ENCODE peak calls at places on chromosomes 1 and 21, in eight cellular contexts. V, C, K, F, B, O, X and T are unnamed samples.
A peak's percentile ranks its signal among the peaks of the same experiment; 100 is the strongest.

GRCh38 chr1:171055966-171056643 is 34.6 kb upstream of the FMO3 start:
- DNase-seq in V (no peak), C (no peak), K (no peak), F (no peak), B (peak; percentile 36), O (no peak), X (no peak), T (no peak)

GRCh38 chr1:161735837-161736236 is 13.7 kb upstream of the DUSP12 start:
- DNase-seq in V (no peak), C (no peak), K (no peak), F (no peak), B (no peak), O (no peak), X (no peak), T (no peak)

GRCh38 chr1:244077473-244078220 is 26.6 kb downstream of the ZBTB18 start:
- DNase-seq in V (no peak), C (no peak), K (no peak), F (no peak), B (no peak), O (no peak), X (no peak), T (no peak)

GRCh38 chr1:155247667-155248563 is 7.4 kb downstream of the ENTREP3 start:
- DNase-seq in V (no peak), C (no peak), K (no peak), F (no peak), B (no peak), O (no peak), X (no peak), T (no peak)

GRCh38 chr1:21909787-21910503 is 27.2 kb downstream of the HSPG2 start:
- DNase-seq in V (peak; percentile 60), C (peak; percentile 72), K (no peak), F (no peak), B (peak; percentile 78), O (peak; percentile 35), X (no peak), T (no peak)

GRCh38 chr21:41861255-41861654 is 17.9 kb downstream of the PRDM15 start:
- DNase-seq in V (no peak), C (no peak), K (no peak), F (no peak), B (no peak), O (no peak), X (no peak), T (no peak)

GRCh38 chr1:147493349-147493748 is 48.0 kb upstream of the BCL9 start:
- DNase-seq in V (no peak), C (no peak), K (no peak), F (no peak), B (no peak), O (no peak), X (no peak), T (no peak)

GRCh38 chr1:54499097-54500029 is 48.7 kb upstream of the ACOT11 start:
- DNase-seq in V (no peak), C (peak; percentile 76), K (no peak), F (no peak), B (peak; percentile 65), O (no peak), X (no peak), T (peak; percentile 31)

GRCh38 chr1:2587071-2587859 is 688 bp downstream of the PRXL2B start:
- DNase-seq in V (no peak), C (peak; percentile 51), K (no peak), F (no peak), B (no peak), O (no peak), X (no peak), T (peak; percentile 54)

GRCh38 chr1:229383961-229384360 is 41.1 kb upstream of the CCSAP start:
- DNase-seq in V (no peak), C (no peak), K (no peak), F (no peak), B (no peak), O (no peak), X (no peak), T (no peak)

GRCh38 chr1:56986397-56986796 is 20.6 kb upstream of the C8B start:
- DNase-seq in V (no peak), C (no peak), K (no peak), F (no peak), B (no peak), O (no peak), X (no peak), T (no peak)

GRCh38 chr1:21175670-21176581 is 771 bp downstream of the EIF4G3 start:
- DNase-seq in V (no peak), C (peak; percentile 60), K (no peak), F (no peak), B (peak; percentile 51), O (peak; percentile 46), X (no peak), T (no peak)

GRCh38 chr1:27634166-27634981 is 611 bp downstream of the FGR start:
- DNase-seq in V (no peak), C (peak; percentile 26), K (no peak), F (no peak), B (peak; percentile 52), O (no peak), X (no peak), T (no peak)

GRCh38 chr1:231656741-231657140 is 30.2 kb downstream of the DISC1 start:
- DNase-seq in V (no peak), C (no peak), K (no peak), F (no peak), B (no peak), O (no peak), X (no peak), T (no peak)

GRCh38 chr1:156118175-156118868 is 3.8 kb downstream of the LMNA start:
- DNase-seq in V (no peak), C (no peak), K (no peak), F (no peak), B (peak; percentile 64), O (no peak), X (no peak), T (peak; percentile 72)

GRCh38 chr21:42199488-42200463 is 19.2 kb upstream of the ABCG1 start:
- DNase-seq in V (peak; percentile 31), C (no peak), K (peak; percentile 20), F (peak; percentile 3), B (peak; percentile 72), O (no peak), X (no peak), T (no peak)

GRCh38 chr1:27864264-27864895 is 8.0 kb upstream of the THEMIS2 start:
- DNase-seq in V (no peak), C (no peak), K (no peak), F (no peak), B (peak; percentile 16), O (no peak), X (no peak), T (peak; percentile 64)

GRCh38 chr1:150574260-150575071 is 4.9 kb downstream of the MCL1 start:
- DNase-seq in V (no peak), C (no peak), K (no peak), F (no peak), B (no peak), O (no peak), X (no peak), T (no peak)

GRCh38 chr1:109252893-109253802 is 3.8 kb downstream of the CELSR2 start:
- DNase-seq in V (peak; percentile 18), C (no peak), K (no peak), F (no peak), B (no peak), O (no peak), X (no peak), T (no peak)

GRCh38 chr1:45215485-45216199 is 9.2 kb upstream of the ZSWIM5 start:
- DNase-seq in V (no peak), C (no peak), K (no peak), F (no peak), B (no peak), O (no peak), X (no peak), T (no peak)

GRCh38 chr1:85467929-85468540 is 3.1 kb upstream of the DDAH1 start:
- DNase-seq in V (no peak), C (no peak), K (no peak), F (no peak), B (peak; percentile 53), O (no peak), X (no peak), T (no peak)

GRCh38 chr21:15730484-15731242 is 881 bp downstream of the USP25 start:
- DNase-seq in V (no peak), C (no peak), K (no peak), F (no peak), B (no peak), O (no peak), X (no peak), T (no peak)

GRCh38 chr1:221279146-221279545 is 399.9 kb downstream of the HLX start:
- DNase-seq in V (no peak), C (no peak), K (no peak), F (no peak), B (peak; percentile 24), O (no peak), X (no peak), T (no peak)

GRCh38 chr1:21662426-21663250 is 6.5 kb downstream of the RAP1GAP start:
- DNase-seq in V (no peak), C (no peak), K (no peak), F (no peak), B (no peak), O (no peak), X (no peak), T (no peak)

GRCh38 chr1:47508900-47509488 is 71.2 kb downstream of the FOXD2 start:
- DNase-seq in V (no peak), C (no peak), K (no peak), F (no peak), B (peak; percentile 59), O (no peak), X (no peak), T (no peak)

GRCh38 chr1:214404571-214405213 is 123.7 kb downstream of the SMYD2 start:
- DNase-seq in V (no peak), C (no peak), K (no peak), F (no peak), B (peak; percentile 41), O (no peak), X (no peak), T (no peak)

GRCh38 chr1:208150810-208151458 is 93.2 kb downstream of the PLXNA2 start:
- DNase-seq in V (no peak), C (no peak), K (no peak), F (no peak), B (no peak), O (no peak), X (no peak), T (no peak)

GRCh38 chr1:6384962-6385672 is 8.4 kb downstream of the ACOT7 start:
- DNase-seq in V (no peak), C (no peak), K (no peak), F (no peak), B (peak; percentile 64), O (no peak), X (no peak), T (no peak)

GRCh38 chr1:89065077-89065868 is at the start of gene GBP1:
- DNase-seq in V (no peak), C (peak; percentile 21), K (peak; percentile 82), F (peak; percentile 61), B (peak; percentile 85), O (no peak), X (no peak), T (no peak)

GRCh38 chr1:180923024-180923841 is 10.5 kb downstream of the KIAA1614 start:
- DNase-seq in V (no peak), C (peak; percentile 74), K (no peak), F (no peak), B (peak; percentile 49), O (no peak), X (no peak), T (peak; percentile 97)

GRCh38 chr1:114668784-114669561 is 876 bp downstream of the DENND2C start:
- DNase-seq in V (no peak), C (no peak), K (no peak), F (no peak), B (peak; percentile 62), O (no peak), X (no peak), T (no peak)